ENCODE peak calls at places on chromosomes 13 and 19, in eight cellular contexts. One of them, this sample, is unnamed.

GRCh38 chr13:67223024-67223423 is 7.1 kb downstream of the PCDH9 start:
- DNase-seq in heart right ventricle: no peak
- DNase-seq in upper lobe of right lung: no peak
- DNase-seq in IMR-90: peak; percentile 60
- DNase-seq in naive thymus-derived CD4-positive, alpha-beta T cell: no peak
- DNase-seq in brain microvascular endothelial cell: no peak
- DNase-seq in adrenal gland: no peak
- DNase-seq in dorsolateral prefrontal cortex: no peak
- DNase-seq in this sample: no peak

GRCh38 chr19:13844130-13844631 is 32.8 kb upstream of the NANOS3 start:
- DNase-seq in heart right ventricle: no peak
- DNase-seq in upper lobe of right lung: no peak
- DNase-seq in IMR-90: no peak
- DNase-seq in naive thymus-derived CD4-positive, alpha-beta T cell: no peak
- DNase-seq in brain microvascular endothelial cell: no peak
- DNase-seq in adrenal gland: no peak
- DNase-seq in dorsolateral prefrontal cortex: no peak
- DNase-seq in this sample: no peak

GRCh38 chr19:46723023-46723461 is 6.1 kb upstream of the PRKD2 start:
- DNase-seq in heart right ventricle: no peak
- DNase-seq in upper lobe of right lung: no peak
- DNase-seq in IMR-90: no peak
- DNase-seq in naive thymus-derived CD4-positive, alpha-beta T cell: no peak
- DNase-seq in brain microvascular endothelial cell: no peak
- DNase-seq in adrenal gland: no peak
- DNase-seq in dorsolateral prefrontal cortex: no peak
- DNase-seq in this sample: no peak

GRCh38 chr13:50474094-50474654 is 369.3 kb downstream of the DLEU7 start:
- DNase-seq in heart right ventricle: no peak
- DNase-seq in upper lobe of right lung: no peak
- DNase-seq in IMR-90: no peak
- DNase-seq in naive thymus-derived CD4-positive, alpha-beta T cell: no peak
- DNase-seq in brain microvascular endothelial cell: peak; percentile 27
- DNase-seq in adrenal gland: no peak
- DNase-seq in dorsolateral prefrontal cortex: no peak
- DNase-seq in this sample: no peak

GRCh38 chr19:10687518-10688288 is 13.5 kb upstream of the QTRT1 start:
- DNase-seq in heart right ventricle: no peak
- DNase-seq in upper lobe of right lung: no peak
- DNase-seq in IMR-90: no peak
- DNase-seq in naive thymus-derived CD4-positive, alpha-beta T cell: no peak
- DNase-seq in brain microvascular endothelial cell: no peak
- DNase-seq in adrenal gland: no peak
- DNase-seq in dorsolateral prefrontal cortex: no peak
- DNase-seq in this sample: no peak

GRCh38 chr19:55697698-55698097 is 22.7 kb downstream of the EPN1 start:
- DNase-seq in heart right ventricle: no peak
- DNase-seq in upper lobe of right lung: peak; percentile 30
- DNase-seq in IMR-90: no peak
- DNase-seq in naive thymus-derived CD4-positive, alpha-beta T cell: no peak
- DNase-seq in brain microvascular endothelial cell: no peak
- DNase-seq in adrenal gland: peak; percentile 13
- DNase-seq in dorsolateral prefrontal cortex: no peak
- DNase-seq in this sample: no peak

GRCh38 chr13:90686438-90686837 is 661.0 kb upstream of the MIR17HG start:
- DNase-seq in heart right ventricle: peak; percentile 4
- DNase-seq in upper lobe of right lung: no peak
- DNase-seq in IMR-90: peak; percentile 65
- DNase-seq in naive thymus-derived CD4-positive, alpha-beta T cell: no peak
- DNase-seq in brain microvascular endothelial cell: peak; percentile 68
- DNase-seq in adrenal gland: no peak
- DNase-seq in dorsolateral prefrontal cortex: no peak
- DNase-seq in this sample: no peak

GRCh38 chr19:9721861-9722260 is 46.7 kb downstream of the ZNF846 start:
- DNase-seq in heart right ventricle: no peak
- DNase-seq in upper lobe of right lung: no peak
- DNase-seq in IMR-90: no peak
- DNase-seq in naive thymus-derived CD4-positive, alpha-beta T cell: no peak
- DNase-seq in brain microvascular endothelial cell: no peak
- DNase-seq in adrenal gland: no peak
- DNase-seq in dorsolateral prefrontal cortex: no peak
- DNase-seq in this sample: no peak

GRCh38 chr13:30186644-30187431 is 120.5 kb downstream of the KATNAL1 start:
- DNase-seq in heart right ventricle: no peak
- DNase-seq in upper lobe of right lung: no peak
- DNase-seq in IMR-90: peak; percentile 7
- DNase-seq in naive thymus-derived CD4-positive, alpha-beta T cell: no peak
- DNase-seq in brain microvascular endothelial cell: no peak
- DNase-seq in adrenal gland: no peak
- DNase-seq in dorsolateral prefrontal cortex: no peak
- DNase-seq in this sample: no peak

GRCh38 chr19:45990113-45990728 is 5.0 kb upstream of the CCDC61 start:
- DNase-seq in heart right ventricle: no peak
- DNase-seq in upper lobe of right lung: no peak
- DNase-seq in IMR-90: no peak
- DNase-seq in naive thymus-derived CD4-positive, alpha-beta T cell: no peak
- DNase-seq in brain microvascular endothelial cell: no peak
- DNase-seq in adrenal gland: no peak
- DNase-seq in dorsolateral prefrontal cortex: no peak
- DNase-seq in this sample: no peak

GRCh38 chr19:23788415-23788814 is 29.7 kb upstream of the ZNF681 start:
- DNase-seq in heart right ventricle: no peak
- DNase-seq in upper lobe of right lung: no peak
- DNase-seq in IMR-90: no peak
- DNase-seq in naive thymus-derived CD4-positive, alpha-beta T cell: no peak
- DNase-seq in brain microvascular endothelial cell: no peak
- DNase-seq in adrenal gland: no peak
- DNase-seq in dorsolateral prefrontal cortex: no peak
- DNase-seq in this sample: no peak

GRCh38 chr13:61432029-61432428 is 16.4 kb upstream of the PCDH20 start:
- DNase-seq in heart right ventricle: no peak
- DNase-seq in upper lobe of right lung: no peak
- DNase-seq in IMR-90: no peak
- DNase-seq in naive thymus-derived CD4-positive, alpha-beta T cell: no peak
- DNase-seq in brain microvascular endothelial cell: no peak
- DNase-seq in adrenal gland: no peak
- DNase-seq in dorsolateral prefrontal cortex: no peak
- DNase-seq in this sample: no peak

GRCh38 chr13:44362394-44363040 is 11.1 kb upstream of the SERP2 start:
- DNase-seq in heart right ventricle: no peak
- DNase-seq in upper lobe of right lung: no peak
- DNase-seq in IMR-90: no peak
- DNase-seq in naive thymus-derived CD4-positive, alpha-beta T cell: no peak
- DNase-seq in brain microvascular endothelial cell: no peak
- DNase-seq in adrenal gland: no peak
- DNase-seq in dorsolateral prefrontal cortex: no peak
- DNase-seq in this sample: no peak

GRCh38 chr19:1907563-1908363 is 2.6 kb downstream of the ADAT3 start:
- DNase-seq in heart right ventricle: no peak
- DNase-seq in upper lobe of right lung: peak; percentile 79
- DNase-seq in IMR-90: no peak
- DNase-seq in naive thymus-derived CD4-positive, alpha-beta T cell: no peak
- DNase-seq in brain microvascular endothelial cell: no peak
- DNase-seq in adrenal gland: peak; percentile 45
- DNase-seq in dorsolateral prefrontal cortex: no peak
- DNase-seq in this sample: peak; percentile 11

GRCh38 chr13:76210262-76210661 is 574.1 kb downstream of the LMO7 start:
- DNase-seq in heart right ventricle: peak; percentile 27
- DNase-seq in upper lobe of right lung: no peak
- DNase-seq in IMR-90: no peak
- DNase-seq in naive thymus-derived CD4-positive, alpha-beta T cell: no peak
- DNase-seq in brain microvascular endothelial cell: peak; percentile 39
- DNase-seq in adrenal gland: no peak
- DNase-seq in dorsolateral prefrontal cortex: no peak
- DNase-seq in this sample: no peak

GRCh38 chr19:35294328-35294727 is 2.4 kb downstream of the MAG start:
- DNase-seq in heart right ventricle: no peak
- DNase-seq in upper lobe of right lung: no peak
- DNase-seq in IMR-90: no peak
- DNase-seq in naive thymus-derived CD4-positive, alpha-beta T cell: no peak
- DNase-seq in brain microvascular endothelial cell: no peak
- DNase-seq in adrenal gland: no peak
- DNase-seq in dorsolateral prefrontal cortex: no peak
- DNase-seq in this sample: no peak

DNA sequence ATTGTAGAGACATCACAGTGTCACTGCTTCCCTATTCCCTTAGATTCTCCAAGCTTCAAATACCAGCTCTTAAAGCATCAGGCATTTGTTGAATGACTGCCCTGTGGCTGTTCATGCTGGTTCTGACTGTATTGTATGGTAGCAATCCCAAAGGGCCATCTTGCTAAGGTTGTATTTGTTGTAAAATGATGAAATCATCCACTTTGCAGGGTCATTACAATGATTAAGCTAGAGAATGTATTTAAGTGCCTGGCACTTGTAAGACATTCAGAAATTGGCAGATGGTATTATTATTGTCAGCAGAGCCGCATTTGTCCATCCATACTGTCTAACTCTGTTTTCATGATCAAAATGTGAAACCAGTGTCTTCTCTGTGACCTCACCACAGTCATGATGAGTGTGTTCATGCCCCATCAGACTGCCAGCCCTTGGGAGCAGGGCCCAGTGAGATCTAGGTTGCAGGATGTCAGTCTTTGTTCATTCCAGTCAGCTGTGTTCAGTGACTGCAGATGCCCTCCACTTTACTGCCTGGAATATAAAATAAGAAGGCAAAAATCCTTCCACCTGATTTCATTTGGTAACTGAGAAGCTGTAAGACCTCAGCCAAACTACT is 86.1 kb downstream of the DHRS12 start:
- DNase-seq in heart right ventricle: no peak
- DNase-seq in upper lobe of right lung: no peak
- DNase-seq in IMR-90: peak; percentile 22
- DNase-seq in naive thymus-derived CD4-positive, alpha-beta T cell: no peak
- DNase-seq in brain microvascular endothelial cell: no peak
- DNase-seq in adrenal gland: no peak
- DNase-seq in dorsolateral prefrontal cortex: no peak
- DNase-seq in this sample: peak; percentile 13
- H3K27ac ChIP-seq in heart right ventricle: no peak overlapping the region
- H3K27ac ChIP-seq in upper lobe of right lung: no peak overlapping the region
- H3K27ac ChIP-seq in IMR-90: no peak overlapping the region
- H3K27ac ChIP-seq in naive thymus-derived CD4-positive, alpha-beta T cell: no peak overlapping the region
- H3K27ac ChIP-seq in brain microvascular endothelial cell: no peak overlapping the region
- H3K27ac ChIP-seq in adrenal gland: no peak overlapping the region
- H3K27ac ChIP-seq in dorsolateral prefrontal cortex: peak overlapping the region; percentile 73
- H3K27ac ChIP-seq in this sample: peak overlapping the region; percentile 18

GRCh38 chr19:8577247-8577646 is at the start of gene MYO1F:
- DNase-seq in heart right ventricle: peak; percentile 47
- DNase-seq in upper lobe of right lung: peak; percentile 83
- DNase-seq in IMR-90: no peak
- DNase-seq in naive thymus-derived CD4-positive, alpha-beta T cell: no peak
- DNase-seq in brain microvascular endothelial cell: no peak
- DNase-seq in adrenal gland: no peak
- DNase-seq in dorsolateral prefrontal cortex: no peak
- DNase-seq in this sample: no peak
- H3K27ac ChIP-seq in heart right ventricle: no peak within 1 kb of the TSS
- H3K27ac ChIP-seq in upper lobe of right lung: peak within 1 kb of the TSS; percentile 70
- H3K27ac ChIP-seq in IMR-90: no peak within 1 kb of the TSS
- H3K27ac ChIP-seq in naive thymus-derived CD4-positive, alpha-beta T cell: no peak within 1 kb of the TSS
- H3K27ac ChIP-seq in brain microvascular endothelial cell: no peak within 1 kb of the TSS
- H3K27ac ChIP-seq in adrenal gland: peak within 1 kb of the TSS; percentile 56
- H3K27ac ChIP-seq in dorsolateral prefrontal cortex: no peak within 1 kb of the TSS
- H3K27ac ChIP-seq in this sample: peak within 1 kb of the TSS; percentile 54

GRCh38 chr19:40144151-40144550 is 47.1 kb upstream of the MAP3K10 start:
- DNase-seq in heart right ventricle: no peak
- DNase-seq in upper lobe of right lung: no peak
- DNase-seq in IMR-90: no peak
- DNase-seq in naive thymus-derived CD4-positive, alpha-beta T cell: peak; percentile 77
- DNase-seq in brain microvascular endothelial cell: no peak
- DNase-seq in adrenal gland: no peak
- DNase-seq in dorsolateral prefrontal cortex: no peak
- DNase-seq in this sample: no peak
- H3K27ac ChIP-seq in heart right ventricle: no peak overlapping the region
- H3K27ac ChIP-seq in upper lobe of right lung: no peak overlapping the region
- H3K27ac ChIP-seq in IMR-90: no peak overlapping the region
- H3K27ac ChIP-seq in naive thymus-derived CD4-positive, alpha-beta T cell: peak overlapping the region; percentile 31
- H3K27ac ChIP-seq in brain microvascular endothelial cell: no peak overlapping the region
- H3K27ac ChIP-seq in adrenal gland: no peak overlapping the region
- H3K27ac ChIP-seq in dorsolateral prefrontal cortex: peak overlapping the region; percentile 8
- H3K27ac ChIP-seq in this sample: no peak overlapping the region

GRCh38 chr19:4807188-4807587 is 15.7 kb downstream of the FEM1A start:
- DNase-seq in heart right ventricle: no peak
- DNase-seq in upper lobe of right lung: peak; percentile 73
- DNase-seq in IMR-90: no peak
- DNase-seq in naive thymus-derived CD4-positive, alpha-beta T cell: no peak
- DNase-seq in brain microvascular endothelial cell: no peak
- DNase-seq in adrenal gland: peak; percentile 47
- DNase-seq in dorsolateral prefrontal cortex: no peak
- DNase-seq in this sample: no peak

GRCh38 chr19:4801085-4801619 is 9.6 kb downstream of the FEM1A start:
- DNase-seq in heart right ventricle: no peak
- DNase-seq in upper lobe of right lung: no peak
- DNase-seq in IMR-90: no peak
- DNase-seq in naive thymus-derived CD4-positive, alpha-beta T cell: no peak
- DNase-seq in brain microvascular endothelial cell: no peak
- DNase-seq in adrenal gland: no peak
- DNase-seq in dorsolateral prefrontal cortex: no peak
- DNase-seq in this sample: no peak

GRCh38 chr19:4802711-4803110 is 11.2 kb downstream of the FEM1A start:
- DNase-seq in heart right ventricle: peak; percentile 74
- DNase-seq in upper lobe of right lung: no peak
- DNase-seq in IMR-90: no peak
- DNase-seq in naive thymus-derived CD4-positive, alpha-beta T cell: no peak
- DNase-seq in brain microvascular endothelial cell: no peak
- DNase-seq in adrenal gland: no peak
- DNase-seq in dorsolateral prefrontal cortex: no peak
- DNase-seq in this sample: no peak

GRCh38 chr19:4806384-4806783 is 14.8 kb downstream of the FEM1A start:
- DNase-seq in heart right ventricle: no peak
- DNase-seq in upper lobe of right lung: no peak
- DNase-seq in IMR-90: no peak
- DNase-seq in naive thymus-derived CD4-positive, alpha-beta T cell: no peak
- DNase-seq in brain microvascular endothelial cell: no peak
- DNase-seq in adrenal gland: no peak
- DNase-seq in dorsolateral prefrontal cortex: no peak
- DNase-seq in this sample: no peak

DNA sequence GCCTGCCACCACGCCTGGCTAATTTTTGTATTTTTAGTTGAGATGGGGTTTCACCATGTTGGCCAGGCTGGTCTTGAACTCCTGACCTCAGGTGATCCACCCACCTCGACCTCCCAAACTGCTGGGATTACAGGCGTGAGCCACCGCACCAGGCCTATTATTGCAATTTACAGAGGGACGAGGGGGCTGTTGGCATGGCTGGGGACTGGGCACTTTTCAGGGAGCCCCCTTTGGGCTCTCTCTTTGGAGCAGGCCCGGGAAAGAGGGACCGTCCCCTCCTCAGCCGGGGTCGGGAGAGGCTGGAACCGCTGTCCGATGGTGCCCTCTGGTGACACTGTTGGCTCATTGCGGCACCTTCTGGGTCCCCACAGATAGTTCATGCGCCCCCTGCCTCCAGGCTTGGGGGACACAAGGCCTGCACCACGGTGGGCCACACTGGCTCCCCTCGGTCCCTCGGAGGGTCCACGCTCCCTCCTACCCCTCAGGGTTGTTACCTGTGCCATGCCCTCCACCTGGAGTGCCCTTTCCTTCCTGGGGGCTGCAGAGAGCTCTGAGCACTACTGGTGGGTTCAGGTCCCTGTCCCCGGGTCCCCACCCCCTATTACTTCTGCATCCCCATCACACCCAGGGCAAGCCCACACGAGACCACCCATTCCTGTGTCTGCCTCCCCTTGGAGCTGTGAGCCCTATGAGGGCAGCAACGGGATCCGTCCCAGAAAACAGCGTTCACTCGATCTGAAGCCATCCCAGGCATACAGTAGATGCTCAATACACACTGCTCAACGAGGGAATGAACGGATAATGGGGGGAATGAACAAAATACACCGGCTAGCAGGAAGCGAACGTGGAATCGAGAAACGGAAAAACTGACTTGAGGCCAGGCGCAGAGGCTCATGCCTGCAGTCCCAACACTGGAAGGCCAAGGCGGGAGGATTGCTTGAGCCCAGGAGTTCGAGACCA is 12.5 kb downstream of the FEM1A start:
- DNase-seq in heart right ventricle: peak; percentile 55
- DNase-seq in upper lobe of right lung: peak; percentile 80
- DNase-seq in IMR-90: peak; percentile 37
- DNase-seq in naive thymus-derived CD4-positive, alpha-beta T cell: peak; percentile 50
- DNase-seq in brain microvascular endothelial cell: peak; percentile 34
- DNase-seq in adrenal gland: peak; percentile 69
- DNase-seq in dorsolateral prefrontal cortex: peak; percentile 70
- DNase-seq in this sample: peak; percentile 20
- H3K27ac ChIP-seq in heart right ventricle: no peak overlapping the region
- H3K27ac ChIP-seq in upper lobe of right lung: no peak overlapping the region
- H3K27ac ChIP-seq in IMR-90: no peak overlapping the region
- H3K27ac ChIP-seq in naive thymus-derived CD4-positive, alpha-beta T cell: no peak overlapping the region
- H3K27ac ChIP-seq in brain microvascular endothelial cell: no peak overlapping the region
- H3K27ac ChIP-seq in adrenal gland: no peak overlapping the region
- H3K27ac ChIP-seq in dorsolateral prefrontal cortex: no peak overlapping the region
- H3K27ac ChIP-seq in this sample: no peak overlapping the region

This sample was measured in caudate nucleus.